ENCODE peak calls at places on chromosomes 16 and 17, in four cellular contexts. W is stomach, R is lower lobe of right lung, L is IMR-90. O is an unnamed sample.
A peak's percentile ranks its signal among the peaks of the same experiment; 100 is the strongest.

GRCh38 chr17:17179371-17179827 is 26.7 kb downstream of the PLD6 start:
- DNase-seq in W (no peak), R (no peak), L (peak; percentile 31), O (peak; percentile 80)

GRCh38 chr16:25374556-25374955 is 116.9 kb upstream of the ZKSCAN2 start:
- DNase-seq in W (no peak), R (no peak), L (no peak), O (no peak)

GRCh38 chr16:19583665-19584300 is 28.3 kb downstream of the VPS35L start:
- DNase-seq in R (no peak), W (peak; percentile 30), L (peak; percentile 55), O (peak; percentile 56)

GRCh38 chr16:85428168-85428898 is 184.8 kb upstream of the GSE1 start:
- DNase-seq in L (no peak), R (peak; percentile 67), W (peak; percentile 72), O (peak; percentile 70)

GRCh38 chr17:17385502-17385901 is 82.3 kb downstream of the NT5M start:
- DNase-seq in W (no peak), L (no peak), R (no peak), O (no peak)

GRCh38 chr17:31869797-31870568 is 10.9 kb upstream of the COPRS start:
- DNase-seq in L (no peak), W (no peak), R (no peak), O (no peak)

GRCh38 chr16:57379579-57379978 is 7.3 kb downstream of the CX3CL1 start:
- DNase-seq in R (no peak), W (no peak), L (no peak), O (no peak)

GRCh38 chr17:57869599-57870282 is 19.9 kb upstream of the MRPS23 start:
- DNase-seq in W (no peak), R (no peak), L (peak; percentile 97), O (no peak)

GRCh38 chr17:77129568-77130301 is 11.0 kb upstream of the SEC14L1 start:
- DNase-seq in L (peak; percentile 28), R (no peak), W (no peak), O (no peak)

GRCh38 chr17:72390675-72391501 is 270.1 kb downstream of the SOX9 start:
- DNase-seq in L (peak; percentile 88), W (no peak), R (no peak), O (peak; percentile 31)

GRCh38 chr17:41787021-41787418 is 509 bp upstream of the JUP start:
- DNase-seq in L (no peak), W (no peak), R (no peak), O (no peak)

GRCh38 chr17:41784207-41784744 is 2.2 kb downstream of the JUP start:
- DNase-seq in R (no peak), L (peak; percentile 71), W (peak; percentile 66), O (peak; percentile 29)

GRCh38 chr17:41785091-41785875 is 1.2 kb downstream of the JUP start:
- DNase-seq in L (no peak), W (no peak), R (no peak), O (no peak)

GRCh38 chr17:41785876-41786226 is 660 bp downstream of the JUP start:
- DNase-seq in W (peak; percentile 84), L (no peak), R (peak; percentile 82), O (no peak)

GRCh38 chr17:41786227-41787020 is at the start of gene JUP:
- DNase-seq in W (peak; percentile 100), L (peak; percentile 99), R (peak; percentile 100), O (peak; percentile 93)
- H3K4me3 ChIP-seq in W (peak within 1 kb of the TSS; percentile 62), L (peak within 1 kb of the TSS; percentile 55), R (peak within 1 kb of the TSS; percentile 84), O (peak within 1 kb of the TSS; percentile 28)

DNA sequence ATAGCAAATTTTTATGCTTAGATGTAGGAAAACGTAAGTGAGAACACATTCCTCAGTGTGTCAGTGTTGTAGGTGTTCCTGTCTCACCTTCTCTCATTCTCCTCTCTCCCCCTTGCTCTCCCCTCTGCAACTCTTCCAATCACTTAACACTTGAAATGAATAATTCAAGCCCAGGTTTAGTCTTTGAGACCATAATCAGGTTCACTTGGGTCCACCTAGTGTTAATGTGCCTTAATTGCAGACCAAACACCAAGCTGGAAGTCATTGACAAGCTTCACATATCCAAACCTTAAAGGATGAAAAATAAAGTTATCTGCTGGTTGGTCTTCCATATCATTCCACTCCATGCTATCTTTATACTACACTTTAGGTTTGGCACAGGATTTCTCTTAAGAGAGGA is 37.0 kb downstream of the STXBP4 start:
- DNase-seq in L (peak; percentile 12), R (no peak), W (no peak), O (peak; percentile 56)
- TF ChIP-seq CTCF in L (peak; percentile 16), R (no peak), W (peak; percentile 11), O (peak; percentile 53)

GRCh38 chr17:81575836-81576235 is 23.7 kb upstream of the FAAP100 start:
- DNase-seq in R (no peak), W (no peak), L (no peak), O (no peak)

GRCh38 chr17:81578038-81578441 is 25.9 kb upstream of the FAAP100 start:
- DNase-seq in R (no peak), W (no peak), L (peak; percentile 31), O (no peak)

GRCh38 chr17:81578561-81579225 is 26.5 kb upstream of the FAAP100 start:
- DNase-seq in R (no peak), W (no peak), L (no peak), O (no peak)

GRCh38 chr17:81577278-81578000 is 25.3 kb upstream of the FAAP100 start:
- DNase-seq in W (no peak), R (no peak), L (no peak), O (no peak)

DNA sequence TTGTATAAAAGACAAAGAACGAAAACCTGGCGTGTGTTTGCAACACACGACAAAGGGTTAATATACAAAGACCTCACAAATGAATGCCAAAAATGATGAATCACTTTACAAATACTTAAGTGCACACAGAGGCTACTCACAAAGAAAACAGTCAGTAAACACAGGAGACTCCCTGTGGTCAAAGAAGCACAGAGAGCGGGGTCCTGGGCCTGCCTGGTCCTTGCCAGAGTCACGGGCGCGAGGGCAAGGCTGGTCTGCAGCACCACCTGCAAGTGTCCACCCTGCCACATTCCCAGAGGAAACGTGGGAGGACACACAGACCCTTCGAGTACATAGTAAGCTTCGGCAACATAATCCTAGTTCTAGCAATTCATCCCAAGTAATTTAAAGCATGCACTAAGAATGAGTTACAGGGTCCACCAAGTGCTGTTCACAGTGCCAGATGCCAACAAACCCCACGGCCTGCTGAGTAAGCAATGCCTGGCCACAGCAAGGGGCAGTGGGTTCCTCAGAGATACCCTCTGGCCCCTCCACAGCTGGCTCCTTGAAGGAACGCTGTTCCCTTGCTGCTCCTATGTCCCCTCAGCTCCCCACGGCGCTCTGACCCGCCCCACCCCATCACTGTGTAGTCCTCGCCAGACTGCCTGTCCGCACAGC is 24.6 kb upstream of the FAAP100 start:
- DNase-seq in R (no peak), W (no peak), L (peak; percentile 88), O (no peak)
- H3K4me3 ChIP-seq in R (no peak overlapping the region), W (no peak overlapping the region), L (no peak overlapping the region), O (no peak overlapping the region)

DNA sequence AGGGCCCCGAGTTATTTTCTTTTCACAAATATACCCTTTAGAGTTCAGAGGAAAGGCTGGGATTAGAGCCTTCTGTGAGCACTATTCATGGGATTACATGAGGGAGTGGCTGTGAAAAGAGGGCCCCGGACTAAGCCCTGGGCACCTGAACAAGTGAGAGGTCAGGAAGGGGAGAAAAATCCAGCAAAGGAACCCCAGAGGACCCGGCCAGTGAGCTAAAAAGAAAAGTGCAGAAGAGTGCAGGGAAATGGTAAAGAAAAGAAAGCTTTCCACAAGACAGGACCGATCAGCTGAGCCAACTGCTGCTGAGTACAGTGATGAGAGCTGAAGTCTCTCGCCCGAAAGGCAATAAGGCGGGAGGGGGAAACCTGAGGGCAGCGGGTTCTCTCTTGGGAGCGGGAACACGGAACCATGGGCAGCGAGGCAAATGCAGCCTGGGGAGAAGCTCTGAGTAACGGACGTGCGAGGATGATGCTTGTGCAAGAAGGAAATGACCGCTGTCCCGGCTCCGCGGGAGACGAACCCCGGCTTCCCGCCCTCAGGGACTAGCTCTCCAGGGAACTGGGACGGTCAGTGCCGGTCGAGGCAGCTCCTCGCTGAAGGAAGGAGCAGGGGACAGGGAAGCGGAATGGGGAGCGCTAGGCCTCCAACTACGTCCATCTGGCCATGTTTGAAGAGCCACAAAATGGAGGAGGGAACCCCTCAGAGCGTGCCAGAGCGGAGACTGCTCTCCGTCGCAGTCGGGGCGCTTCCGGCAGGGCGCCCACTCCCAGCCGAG is 665 bp upstream of the ALDH3A2 start:
- DNase-seq in R (peak; percentile 76), W (peak; percentile 54), L (peak; percentile 54), O (peak; percentile 65)
- TF ChIP-seq CTCF in R (no peak), W (no peak), L (no peak), O (no peak)

DNA sequence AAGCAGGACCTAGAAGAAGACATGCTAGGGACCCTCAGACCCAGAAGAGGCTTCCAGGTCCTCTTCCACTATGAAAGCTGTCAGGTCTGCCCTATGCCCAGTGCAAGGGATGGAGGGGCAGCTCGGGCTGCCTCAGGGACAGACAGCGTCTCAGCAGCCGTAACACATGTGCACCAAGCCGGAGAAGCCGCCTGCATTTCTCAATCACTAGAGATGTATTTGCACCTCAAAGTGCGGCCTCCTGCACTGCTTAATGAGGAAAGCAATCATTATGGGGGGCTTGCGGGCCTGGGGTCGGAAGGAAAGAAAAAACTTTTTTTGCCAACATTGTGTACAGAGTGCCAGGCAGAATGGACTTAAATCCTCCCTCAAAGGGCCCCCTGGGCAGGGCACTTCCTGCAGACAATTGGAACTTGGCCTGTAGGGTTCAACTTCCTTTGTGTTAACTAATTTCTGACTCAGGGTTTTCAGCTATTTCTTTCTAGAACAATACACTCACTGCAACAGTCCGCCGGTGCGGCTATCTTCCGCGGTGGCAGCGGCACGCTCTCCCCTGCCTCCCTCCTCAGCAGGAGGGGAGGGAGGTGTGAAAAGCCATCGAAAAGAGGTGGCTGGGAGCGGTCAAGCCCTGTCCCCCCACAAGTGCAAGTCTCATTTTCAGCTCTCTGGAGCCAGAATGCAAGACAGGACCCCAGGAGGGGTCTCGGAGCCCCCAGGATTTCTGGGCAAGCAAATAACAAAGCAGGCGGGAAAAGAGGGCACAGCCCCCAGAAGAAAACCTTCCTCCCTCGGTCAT is 101.2 kb downstream of the ZNF423 start:
- DNase-seq in L (no peak), R (no peak), W (no peak), O (peak; percentile 3)
- H3K4me3 ChIP-seq in L (no peak overlapping the region), R (peak overlapping the region; percentile 52), W (peak overlapping the region; percentile 38), O (no peak overlapping the region)

DNA sequence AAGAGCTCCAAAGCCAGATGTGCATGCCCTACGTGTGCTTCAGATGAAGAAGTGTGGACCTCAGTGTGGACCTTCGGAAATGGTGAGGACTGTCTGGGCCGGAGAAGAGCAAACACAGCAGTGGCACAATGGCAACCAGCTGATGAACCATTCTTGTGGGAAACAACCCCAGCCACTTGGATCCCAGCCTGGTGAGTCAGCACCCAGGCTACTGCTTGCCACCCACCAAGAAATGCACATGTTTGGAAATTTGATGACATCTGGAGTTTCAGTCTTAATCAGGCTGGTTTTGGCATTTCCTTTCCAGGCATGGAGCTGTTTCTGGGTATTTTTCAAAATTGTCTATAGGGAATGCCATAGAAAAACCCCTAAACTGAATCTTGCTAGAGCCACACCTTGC is 42.7 kb downstream of the DYNLRB2 start:
- DNase-seq in L (peak; percentile 59), R (no peak), W (no peak), O (peak; percentile 68)
- TF ChIP-seq CTCF in L (no peak), R (no peak), W (no peak), O (no peak)

GRCh38 chr16:1790261-1790610 is 3.3 kb downstream of the IGFALS start:
- DNase-seq in L (no peak), R (no peak), W (no peak), O (no peak)
- H3K4me3 ChIP-seq in L (no peak overlapping the region), R (no peak overlapping the region), W (no peak overlapping the region), O (no peak overlapping the region)

GRCh38 chr16:77376358-77376757 is 58.5 kb downstream of the ADAMTS18 start:
- DNase-seq in R (no peak), L (no peak), W (no peak), O (peak; percentile 36)
- TF ChIP-seq CTCF in R (no peak), L (no peak), W (no peak), O (peak; percentile 53)